ENCODE peak calls at places on chromosomes 4 and X, in seven cellular contexts. Q is cardiac muscle cell, U is choroid plexus epithelial cell, J is breast epithelium, M is lower lobe of right lung, Y is psoas muscle, P is thoracic aorta. N is an unnamed sample.

GRCh38 chr4:159227378-159227777 is 124.5 kb downstream of the RAPGEF2 start:
- DNase-seq in J (no peak), P (no peak), M (no peak), Y (no peak), U (peak), Q (no peak), N (no peak)

GRCh38 chrX:56233100-56233499 is 944 bp downstream of the KLF8 start:
- DNase-seq in J (no peak), Y (peak), Q (no peak), U (no peak), M (no peak), P (no peak), N (no peak)

GRCh38 chr4:35900608-35901243 is 343.6 kb downstream of the ARAP2 start:
- DNase-seq in M (no peak), U (no peak), J (no peak), Y (no peak), Q (no peak), P (no peak), N (no peak)

GRCh38 chr4:128811571-128812359 is 2.3 kb downstream of the JADE1 start:
- DNase-seq in Q (peak), U (peak), P (peak), J (peak), Y (peak), M (peak), N (no peak)

GRCh38 chrX:16560173-16560572 is 89.8 kb upstream of the S100G start:
- DNase-seq in Y (no peak), U (no peak), Q (no peak), P (no peak), M (no peak), J (no peak), N (no peak)

GRCh38 chr4:70637239-70637920 is 8.8 kb downstream of the ENAM start:
- DNase-seq in J (no peak), P (no peak), M (no peak), Y (no peak), U (peak), Q (no peak), N (peak)

GRCh38 chrX:48826876-48827653 is 752 bp downstream of the ERAS start:
- DNase-seq in M (no peak), P (no peak), Y (no peak), J (no peak), U (no peak), Q (no peak), N (no peak)

GRCh38 chrX:69262036-69262905 is 97.0 kb upstream of the PJA1 start:
- DNase-seq in M (no peak), Y (no peak), Q (peak), P (no peak), U (peak), J (no peak), N (peak)

GRCh38 chr4:110368409-110368808 is 107.5 kb upstream of the ENPEP start:
- DNase-seq in M (no peak), J (no peak), U (no peak), P (no peak), Y (no peak), Q (no peak), N (no peak)

GRCh38 chr4:88661724-88662123 is 35.9 kb downstream of the NAP1L5 start:
- DNase-seq in M (no peak), Q (peak), U (peak), P (no peak), Y (no peak), J (no peak), N (peak)

GRCh38 chrX:22060952-22061351 is 28.8 kb downstream of the PHEX start:
- DNase-seq in Y (no peak), P (no peak), U (no peak), M (no peak), J (no peak), Q (peak), N (no peak)

GRCh38 chr4:80434238-80434637 is 98.7 kb downstream of the CFAP299 start:
- DNase-seq in U (peak), Q (peak), J (no peak), Y (no peak), P (no peak), M (no peak), N (peak)

GRCh38 chrX:9789555-9789954 is 3.3 kb downstream of the SHROOM2 start:
- DNase-seq in Y (no peak), P (no peak), M (no peak), Q (no peak), U (no peak), J (no peak), N (no peak)

GRCh38 chr4:1766336-1767057 is 26.6 kb upstream of the FGFR3 start:
- DNase-seq in U (no peak), P (no peak), M (no peak), J (no peak), Y (no peak), Q (no peak), N (no peak)

GRCh38 chrX:21972721-21973120 is 32.2 kb downstream of the SMS start:
- DNase-seq in U (peak), Q (peak), M (no peak), Y (no peak), P (no peak), J (no peak), N (no peak)

GRCh38 chrX:41382699-41383645 is 49.0 kb downstream of the DDX3X start:
- DNase-seq in M (no peak), Q (peak), P (no peak), Y (no peak), J (no peak), U (peak), N (no peak)

GRCh38 chrX:130173190-130173895 is 1.6 kb downstream of the RAB33A start:
- DNase-seq in J (no peak), Y (no peak), P (peak), Q (peak), U (peak), M (no peak), N (peak)

GRCh38 chr4:4852591-4853362 is 6.7 kb upstream of the MSX1 start:
- DNase-seq in Y (peak), M (no peak), Q (peak), J (no peak), U (peak), P (peak), N (peak)

GRCh38 chr4:184103755-184104367 is 113.8 kb downstream of the ENPP6 start:
- DNase-seq in M (no peak), Y (no peak), U (no peak), J (no peak), Q (no peak), P (no peak), N (no peak)

GRCh38 chr4:5033266-5033945 is 14.1 kb upstream of the CYTL1 start:
- DNase-seq in P (no peak), J (no peak), M (no peak), Y (peak), Q (peak), U (no peak), N (no peak)

GRCh38 chr4:127622621-127622922 is 10.2 kb upstream of the INTU start:
- DNase-seq in M (no peak), Q (no peak), P (no peak), U (no peak), Y (no peak), J (peak), N (no peak)
- H3K4me3 ChIP-seq in M (peak), Q (peak), P (peak), U (peak), Y (peak), J (peak), N (peak)

GRCh38 chr4:83054928-83055327 is 19.9 kb downstream of the COPS4 start:
- DNase-seq in U (peak), Y (no peak), Q (peak), P (no peak), M (no peak), J (no peak), N (peak)
- TF ChIP-seq CTCF in U (peak), Y (peak), Q (peak), P (no peak), M (peak), J (peak), N (peak)

GRCh38 chr4:13534344-13535063 is 9.8 kb downstream of the NKX3-2 start:
- DNase-seq in P (no peak), J (no peak), Y (no peak), U (no peak), Q (no peak), M (no peak), N (no peak)

GRCh38 chr4:13535708-13536361 is 8.5 kb downstream of the NKX3-2 start:
- DNase-seq in Y (no peak), M (no peak), Q (no peak), P (no peak), U (no peak), J (no peak), N (no peak)

GRCh38 chr4:13536607-13537006 is 7.7 kb downstream of the NKX3-2 start:
- DNase-seq in Y (no peak), M (no peak), U (no peak), P (no peak), J (no peak), Q (no peak), N (no peak)

GRCh38 chr4:13533670-13534343 is 10.5 kb downstream of the NKX3-2 start:
- DNase-seq in M (no peak), J (no peak), Q (no peak), Y (no peak), P (no peak), U (no peak), N (no peak)

DNA sequence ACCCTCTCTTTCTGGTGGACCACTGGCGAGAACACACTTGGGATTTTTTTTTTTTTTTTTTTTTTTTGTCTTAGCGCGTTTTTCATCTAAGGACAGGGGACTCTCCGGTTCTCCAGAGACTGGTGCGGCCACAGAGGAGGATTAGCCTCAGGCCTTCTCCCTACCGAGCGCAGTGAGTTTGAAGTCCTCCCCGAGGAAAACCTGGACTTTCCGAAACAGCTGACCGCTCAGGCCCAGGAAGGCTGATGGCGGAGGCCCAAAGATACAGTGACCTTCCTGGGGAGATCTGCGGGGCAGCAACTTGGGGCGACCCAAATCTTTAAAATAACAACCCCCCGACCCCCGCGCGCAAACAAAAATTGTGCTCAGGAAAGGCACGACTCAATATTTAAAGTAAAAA is 9.2 kb downstream of the NKX3-2 start:
- DNase-seq in M (no peak), Q (no peak), J (no peak), U (no peak), Y (no peak), P (no peak), N (no peak)
- H3K4me3 ChIP-seq in M (no peak), Q (no peak), J (no peak), U (no peak), Y (no peak), P (no peak), N (no peak)

DNA sequence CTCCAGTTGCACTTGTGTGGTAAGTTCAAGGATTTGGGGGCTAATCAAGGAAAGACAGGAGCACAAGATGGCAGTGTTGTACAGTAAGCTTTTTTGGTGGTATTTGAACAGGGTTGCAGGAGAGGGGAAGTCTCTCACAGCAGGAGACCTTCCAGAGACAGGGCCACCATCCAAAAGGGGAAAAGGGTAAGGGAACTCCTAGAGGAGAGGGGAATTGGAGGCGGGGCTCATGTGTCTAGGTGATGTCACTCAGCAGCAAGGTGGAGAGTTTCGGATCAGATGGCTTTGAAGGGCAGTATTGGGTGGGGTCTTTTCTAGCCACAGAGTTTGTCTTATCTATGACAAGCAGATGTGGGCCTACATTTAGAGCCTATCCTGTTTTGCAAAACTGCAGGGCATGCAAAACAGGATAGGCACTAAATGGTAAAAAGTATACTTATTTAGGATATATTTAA is 13.4 kb upstream of the RNF175 start:
- DNase-seq in U (peak), Y (no peak), Q (no peak), M (no peak), J (no peak), P (no peak), N (no peak)
- TF ChIP-seq CTCF in U (peak), Y (no peak), Q (no peak), M (no peak), J (no peak), P (no peak), N (peak)

GRCh38 chr4:105845559-105845958 is 49.7 kb upstream of the NPNT start:
- DNase-seq in Q (no peak), J (no peak), P (no peak), Y (no peak), U (no peak), M (no peak), N (no peak)
- H3K4me3 ChIP-seq in Q (no peak), J (no peak), P (peak), Y (no peak), U (no peak), M (no peak), N (no peak)

GRCh38 chr4:7336067-7336569 is 98.6 kb downstream of the PSAPL1 start:
- DNase-seq in Y (peak), P (no peak), M (no peak), J (no peak), U (no peak), Q (no peak), N (no peak)
- TF ChIP-seq CTCF in Y (no peak), P (no peak), M (no peak), J (no peak), U (no peak), Q (no peak), N (no peak)

DNA sequence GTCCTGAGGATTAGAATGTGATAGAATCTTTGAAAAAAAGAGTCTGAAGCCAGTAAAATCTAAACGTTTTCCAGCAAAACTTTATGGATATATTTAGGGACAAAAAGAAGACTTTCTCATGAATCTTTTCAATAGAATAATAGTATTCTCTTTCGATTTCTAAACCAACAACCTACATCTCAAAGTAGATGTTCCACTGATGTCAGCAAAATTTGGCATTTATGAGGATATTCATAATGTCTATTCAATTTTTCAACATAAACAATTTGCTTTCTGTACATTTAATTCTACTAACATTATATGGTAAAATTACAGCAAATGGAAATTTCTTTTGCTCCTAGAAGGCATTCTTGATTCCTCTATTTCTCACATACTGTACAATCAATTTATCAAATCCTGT is 886.5 kb downstream of the CENPC start:
- DNase-seq in U (no peak), M (no peak), Y (no peak), P (no peak), Q (no peak), J (no peak), N (no peak)
- H3K4me3 ChIP-seq in U (no peak), M (no peak), Y (no peak), P (no peak), Q (no peak), J (no peak), N (no peak)

GRCh38 chr4:131091896-131092295 is 1995.9 kb downstream of the C4orf33 start:
- DNase-seq in J (no peak), Q (peak), U (peak), P (no peak), Y (no peak), M (no peak), N (no peak)
- TF ChIP-seq CTCF in J (no peak), Q (peak), U (peak), P (no peak), Y (no peak), M (no peak), N (no peak)

N was measured in AG09309.